ENCODE peak calls at places on chromosomes 3 and 15, in five cellular contexts. One of them, this sample, is unnamed.

GRCh38 chr3:139309880-139310279 is 33.9 kb upstream of the MRPS22 start:
- DNase-seq in stomach: no peak
- DNase-seq in GM12892: no peak
- DNase-seq in uterus: no peak
- DNase-seq in IMR-90: no peak
- DNase-seq in this sample: no peak

GRCh38 chr15:73691398-73691797 is 7.2 kb downstream of the CD276 start:
- DNase-seq in IMR-90: peak; percentile 77
- DNase-seq in uterus: no peak
- DNase-seq in stomach: peak; percentile 70
- DNase-seq in GM12892: no peak
- DNase-seq in this sample: peak; percentile 60

GRCh38 chr3:42254566-42254965 is 11.4 kb downstream of the CCK start:
- DNase-seq in IMR-90: no peak
- DNase-seq in uterus: no peak
- DNase-seq in GM12892: no peak
- DNase-seq in stomach: no peak
- DNase-seq in this sample: no peak

GRCh38 chr3:5037828-5038227 is 58.6 kb downstream of the BHLHE40 start:
- DNase-seq in IMR-90: no peak
- DNase-seq in uterus: no peak
- DNase-seq in stomach: no peak
- DNase-seq in GM12892: no peak
- DNase-seq in this sample: no peak

GRCh38 chr15:23602124-23602523 is 36.6 kb downstream of the MKRN3 start:
- DNase-seq in GM12892: no peak
- DNase-seq in stomach: no peak
- DNase-seq in uterus: no peak
- DNase-seq in IMR-90: no peak
- DNase-seq in this sample: no peak

GRCh38 chr3:102113421-102114041 is 264.2 kb downstream of the NFKBIZ start:
- DNase-seq in GM12892: no peak
- DNase-seq in stomach: no peak
- DNase-seq in IMR-90: peak; percentile 54
- DNase-seq in uterus: peak; percentile 60
- DNase-seq in this sample: no peak

GRCh38 chr15:63469190-63469589 is 35.2 kb upstream of the USP3 start:
- DNase-seq in IMR-90: no peak
- DNase-seq in uterus: no peak
- DNase-seq in stomach: no peak
- DNase-seq in GM12892: no peak
- DNase-seq in this sample: no peak

GRCh38 chr3:179717219-179717618 is 64.4 kb downstream of the USP13 start:
- DNase-seq in IMR-90: no peak
- DNase-seq in GM12892: no peak
- DNase-seq in stomach: no peak
- DNase-seq in uterus: no peak
- DNase-seq in this sample: no peak

GRCh38 chr15:90851114-90851513 is 17.3 kb upstream of the FURIN start:
- DNase-seq in GM12892: no peak
- DNase-seq in IMR-90: peak; percentile 48
- DNase-seq in stomach: no peak
- DNase-seq in uterus: no peak
- DNase-seq in this sample: no peak

GRCh38 chr3:61612211-61612995 is 51.0 kb downstream of the PTPRG start:
- DNase-seq in uterus: no peak
- DNase-seq in GM12892: no peak
- DNase-seq in stomach: no peak
- DNase-seq in IMR-90: peak; percentile 43
- DNase-seq in this sample: no peak

GRCh38 chr3:129493206-129493605 is 35.2 kb upstream of the RHO start:
- DNase-seq in GM12892: no peak
- DNase-seq in stomach: no peak
- DNase-seq in uterus: no peak
- DNase-seq in IMR-90: no peak
- DNase-seq in this sample: no peak

GRCh38 chr3:129593595-129594339 is 12.7 kb downstream of the PLXND1 start:
- DNase-seq in IMR-90: no peak
- DNase-seq in uterus: no peak
- DNase-seq in stomach: no peak
- DNase-seq in GM12892: no peak
- DNase-seq in this sample: no peak

GRCh38 chr15:96351801-96352593 is 21.5 kb downstream of the NR2F2 start:
- DNase-seq in stomach: peak; percentile 87
- DNase-seq in GM12892: no peak
- DNase-seq in uterus: peak; percentile 68
- DNase-seq in IMR-90: no peak
- DNase-seq in this sample: peak; percentile 33

GRCh38 chr3:10228248-10228950 is 19.9 kb upstream of the TATDN2 start:
- DNase-seq in GM12892: no peak
- DNase-seq in stomach: no peak
- DNase-seq in uterus: no peak
- DNase-seq in IMR-90: no peak
- DNase-seq in this sample: no peak

GRCh38 chr3:51400169-51400568 is 9.1 kb downstream of the RBM15B start:
- DNase-seq in IMR-90: no peak
- DNase-seq in GM12892: no peak
- DNase-seq in stomach: no peak
- DNase-seq in uterus: no peak
- DNase-seq in this sample: no peak

GRCh38 chr3:55526332-55527030 is 39.4 kb upstream of the WNT5A start:
- DNase-seq in uterus: no peak
- DNase-seq in GM12892: no peak
- DNase-seq in stomach: peak; percentile 46
- DNase-seq in IMR-90: no peak
- DNase-seq in this sample: no peak

GRCh38 chr3:188286087-188286513 is 132.1 kb downstream of the LPP start:
- DNase-seq in GM12892: no peak
- DNase-seq in uterus: peak; percentile 86
- DNase-seq in stomach: no peak
- DNase-seq in IMR-90: peak; percentile 100
- DNase-seq in this sample: peak; percentile 37

GRCh38 chr3:39426321-39426720 is 19.8 kb downstream of the RPSA start:
- DNase-seq in IMR-90: no peak
- DNase-seq in GM12892: no peak
- DNase-seq in stomach: no peak
- DNase-seq in uterus: no peak
- DNase-seq in this sample: no peak

GRCh38 chr3:139608924-139609323 is 68.8 kb downstream of the NMNAT3 start:
- DNase-seq in GM12892: no peak
- DNase-seq in uterus: no peak
- DNase-seq in IMR-90: no peak
- DNase-seq in stomach: no peak
- DNase-seq in this sample: no peak

GRCh38 chr3:123832712-123833397 is 51.3 kb downstream of the MYLK start:
- DNase-seq in IMR-90: no peak
- DNase-seq in GM12892: no peak
- DNase-seq in uterus: no peak
- DNase-seq in stomach: no peak
- DNase-seq in this sample: no peak

GRCh38 chr15:43225201-43225949 is 4.6 kb upstream of the EPB42 start:
- DNase-seq in GM12892: peak; percentile 47
- DNase-seq in uterus: peak; percentile 27
- DNase-seq in IMR-90: peak; percentile 63
- DNase-seq in stomach: no peak
- DNase-seq in this sample: no peak

DNA sequence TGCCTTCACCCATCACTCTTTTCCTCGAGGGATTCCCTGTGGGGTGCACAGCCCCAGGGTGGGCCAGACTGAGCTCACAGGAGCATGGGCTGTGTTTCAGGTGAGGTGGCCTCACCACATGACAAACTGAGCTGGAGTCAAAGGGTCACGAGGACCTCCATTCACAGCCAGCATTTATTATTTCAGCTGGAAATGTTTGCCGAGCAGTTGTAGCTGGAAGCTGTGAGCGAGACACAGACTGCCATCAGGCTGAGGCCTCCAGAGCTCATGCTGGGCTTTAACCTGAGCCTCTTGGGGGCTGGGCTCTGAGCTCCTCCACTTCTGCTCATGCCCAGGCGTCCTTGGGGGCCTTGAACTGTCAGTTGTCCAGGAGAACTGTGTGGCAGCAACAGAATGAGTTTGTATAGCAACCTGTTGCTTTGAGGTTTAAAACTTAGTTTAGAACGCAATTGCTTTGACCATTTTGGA is 57.5 kb downstream of the FLNB start:
- DNase-seq in GM12892: no peak
- DNase-seq in stomach: no peak
- DNase-seq in uterus: no peak
- DNase-seq in IMR-90: no peak
- DNase-seq in this sample: no peak
- TF ChIP-seq POLR2A in GM12892: no peak
- TF ChIP-seq POLR2A in stomach: no peak
- TF ChIP-seq POLR2A in uterus: no peak
- TF ChIP-seq POLR2A in IMR-90: no peak
- TF ChIP-seq POLR2A in this sample: no peak

GRCh38 chr3:47824541-47825473 is 21.9 kb downstream of the DHX30 start:
- DNase-seq in GM12892: peak; percentile 96
- DNase-seq in stomach: peak; percentile 80
- DNase-seq in uterus: peak; percentile 53
- DNase-seq in IMR-90: peak; percentile 83
- DNase-seq in this sample: peak; percentile 89
- TF ChIP-seq POLR2A in GM12892: peak; percentile 86
- TF ChIP-seq POLR2A in stomach: no peak
- TF ChIP-seq POLR2A in uterus: no peak
- TF ChIP-seq POLR2A in IMR-90: peak; percentile 85
- TF ChIP-seq POLR2A in this sample: peak; percentile 37

DNA sequence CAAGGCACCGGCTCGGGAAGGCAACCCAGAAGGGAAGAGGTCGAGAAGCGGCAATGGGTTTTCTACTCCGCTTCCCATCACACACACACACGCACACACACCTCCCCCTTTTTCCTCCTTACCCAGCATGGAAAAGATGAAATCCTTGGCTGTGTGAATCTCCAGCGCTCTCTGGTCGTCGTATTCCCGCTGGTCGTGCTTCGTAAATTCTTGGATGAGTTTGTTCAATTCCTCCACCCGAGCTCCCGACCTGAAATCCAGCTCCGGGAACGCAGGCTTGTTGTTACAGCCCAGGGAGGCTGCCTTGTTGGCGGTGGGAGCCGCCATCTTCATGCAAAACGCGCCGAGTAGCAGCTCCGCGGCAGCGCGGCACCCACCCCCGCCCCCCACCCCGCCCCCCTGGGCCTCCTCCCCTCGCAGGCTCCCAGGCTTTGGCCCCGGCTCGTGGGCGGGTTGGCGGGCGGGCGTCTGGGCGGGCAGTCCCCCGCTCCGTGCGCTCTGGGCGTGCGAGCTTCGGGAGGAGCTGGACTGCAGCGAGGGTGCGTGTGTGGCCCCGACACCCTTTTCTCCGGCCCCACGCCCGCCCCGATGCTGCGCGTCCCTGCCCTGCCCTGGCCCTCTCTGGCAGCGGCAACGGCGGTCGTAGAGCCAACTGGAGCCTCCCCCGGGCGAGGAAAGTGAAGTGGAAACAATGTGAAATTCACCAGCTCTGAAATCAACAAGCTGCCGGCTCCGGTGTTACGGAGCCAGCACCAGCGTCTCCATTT is at the start of gene MB21D2:
- DNase-seq in uterus: peak; percentile 76
- DNase-seq in GM12892: peak; percentile 68
- DNase-seq in IMR-90: peak; percentile 80
- DNase-seq in stomach: peak; percentile 69
- DNase-seq in this sample: peak; percentile 83
- TF ChIP-seq POLR2A in uterus: peak; percentile 60
- TF ChIP-seq POLR2A in GM12892: peak; percentile 53
- TF ChIP-seq POLR2A in IMR-90: peak; percentile 90
- TF ChIP-seq POLR2A in stomach: no peak
- TF ChIP-seq POLR2A in this sample: no peak

GRCh38 chr3:186361612-186362408 is at the start of gene DGKG:
- DNase-seq in uterus: no peak
- DNase-seq in GM12892: peak; percentile 52
- DNase-seq in IMR-90: no peak
- DNase-seq in stomach: peak; percentile 58
- DNase-seq in this sample: peak; percentile 81
- TF ChIP-seq POLR2A in uterus: peak; percentile 13
- TF ChIP-seq POLR2A in GM12892: no peak
- TF ChIP-seq POLR2A in IMR-90: no peak
- TF ChIP-seq POLR2A in stomach: no peak
- TF ChIP-seq POLR2A in this sample: peak; percentile 47

DNA sequence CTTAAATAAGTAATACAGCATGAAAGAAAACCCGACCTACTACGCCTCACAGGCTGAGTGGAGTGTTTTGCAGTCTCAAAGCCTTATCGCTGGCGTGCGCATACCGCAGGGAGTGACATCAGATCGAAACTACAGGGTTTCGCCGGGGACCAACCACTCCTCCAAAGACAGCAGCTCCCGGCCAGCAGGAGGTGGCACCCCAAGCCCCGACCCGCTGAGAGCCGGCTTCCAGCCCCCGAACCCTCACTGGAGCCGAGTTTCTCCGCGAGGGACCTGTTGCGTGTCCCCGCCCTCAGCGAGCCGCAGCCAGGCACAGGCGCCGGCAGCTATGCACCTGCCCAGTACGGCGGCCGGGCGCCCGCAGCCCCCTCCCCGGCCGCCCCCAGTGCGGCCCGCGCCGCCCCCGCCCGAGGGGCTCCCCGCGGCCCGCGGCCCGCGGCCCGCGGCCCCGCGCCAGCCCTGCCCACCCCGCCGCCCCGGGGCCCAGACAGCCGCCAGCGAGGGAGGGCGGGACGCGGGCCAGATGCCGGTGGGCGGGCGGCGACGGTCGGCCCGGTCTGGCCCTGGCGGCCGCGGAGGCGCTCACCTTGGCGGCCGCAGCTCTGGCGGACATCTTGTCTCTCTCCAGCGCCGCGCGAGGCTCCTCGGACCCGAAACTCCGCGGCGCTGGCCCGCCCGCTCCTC is 710 bp downstream of the TJP1 start:
- DNase-seq in uterus: peak; percentile 72
- DNase-seq in IMR-90: peak; percentile 85
- DNase-seq in stomach: peak; percentile 84
- DNase-seq in GM12892: no peak
- DNase-seq in this sample: peak; percentile 79
- TF ChIP-seq POLR2A in uterus: peak; percentile 25
- TF ChIP-seq POLR2A in IMR-90: no peak
- TF ChIP-seq POLR2A in stomach: peak; percentile 55
- TF ChIP-seq POLR2A in GM12892: no peak
- TF ChIP-seq POLR2A in this sample: peak; percentile 37

This sample was measured in heart left ventricle.